ENCODE peak calls at places on chromosome 18, in four cellular contexts. One of them, this sample, is unnamed.
A peak's percentile ranks its signal among the peaks of the same experiment; 100 is the strongest.

GRCh38 chr18:31497711-31498449 is at the start of gene DSG2:
- DNase-seq in heart left ventricle: peak; percentile 62
- DNase-seq in fibroblast of the aortic adventitia: no peak
- DNase-seq in T-helper 9 cell: no peak
- DNase-seq in this sample: peak; percentile 25

GRCh38 chr18:51193621-51194287 is 3.7 kb downstream of the MEX3C start:
- DNase-seq in heart left ventricle: no peak
- DNase-seq in T-helper 9 cell: no peak
- DNase-seq in fibroblast of the aortic adventitia: peak; percentile 40
- DNase-seq in this sample: no peak

GRCh38 chr18:908631-909621 is 4.3 kb downstream of the ADCYAP1 start:
- DNase-seq in heart left ventricle: no peak
- DNase-seq in T-helper 9 cell: no peak
- DNase-seq in fibroblast of the aortic adventitia: peak; percentile 16
- DNase-seq in this sample: no peak

GRCh38 chr18:74509856-74510769 is 13.9 kb downstream of the CNDP2 start:
- DNase-seq in heart left ventricle: no peak
- DNase-seq in fibroblast of the aortic adventitia: no peak
- DNase-seq in T-helper 9 cell: no peak
- DNase-seq in this sample: no peak

GRCh38 chr18:79493801-79494211 is 98.1 kb downstream of the NFATC1 start:
- DNase-seq in fibroblast of the aortic adventitia: no peak
- DNase-seq in heart left ventricle: no peak
- DNase-seq in T-helper 9 cell: no peak
- DNase-seq in this sample: no peak

GRCh38 chr18:54532222-54532621 is 58.8 kb upstream of the DYNAP start:
- DNase-seq in heart left ventricle: no peak
- DNase-seq in T-helper 9 cell: no peak
- DNase-seq in fibroblast of the aortic adventitia: no peak
- DNase-seq in this sample: no peak

GRCh38 chr18:35582310-35582682 is 756 bp downstream of the GALNT1 start:
- DNase-seq in fibroblast of the aortic adventitia: no peak
- DNase-seq in T-helper 9 cell: no peak
- DNase-seq in heart left ventricle: no peak
- DNase-seq in this sample: no peak

GRCh38 chr18:2086439-2086838 is 484.9 kb downstream of the METTL4 start:
- DNase-seq in fibroblast of the aortic adventitia: no peak
- DNase-seq in heart left ventricle: no peak
- DNase-seq in T-helper 9 cell: no peak
- DNase-seq in this sample: no peak

GRCh38 chr18:22204996-22205395 is 35.6 kb downstream of the GATA6 start:
- DNase-seq in T-helper 9 cell: no peak
- DNase-seq in heart left ventricle: no peak
- DNase-seq in fibroblast of the aortic adventitia: no peak
- DNase-seq in this sample: no peak

GRCh38 chr18:24799176-24799575 is 338.7 kb downstream of the HRH4 start:
- DNase-seq in fibroblast of the aortic adventitia: no peak
- DNase-seq in T-helper 9 cell: no peak
- DNase-seq in heart left ventricle: no peak
- DNase-seq in this sample: no peak

GRCh38 chr18:55048892-55049291 is 89.6 kb upstream of the CCDC68 start:
- DNase-seq in fibroblast of the aortic adventitia: peak; percentile 13
- DNase-seq in heart left ventricle: no peak
- DNase-seq in T-helper 9 cell: no peak
- DNase-seq in this sample: no peak

GRCh38 chr18:79965119-79965902 is 868 bp downstream of the HSBP1L1 start:
- DNase-seq in heart left ventricle: no peak
- DNase-seq in fibroblast of the aortic adventitia: peak; percentile 62
- DNase-seq in T-helper 9 cell: no peak
- DNase-seq in this sample: no peak

GRCh38 chr18:75586576-75586975 is 159.1 kb upstream of the SMIM21 start:
- DNase-seq in T-helper 9 cell: no peak
- DNase-seq in heart left ventricle: no peak
- DNase-seq in fibroblast of the aortic adventitia: no peak
- DNase-seq in this sample: no peak

GRCh38 chr18:22734812-22735627 is 198.1 kb upstream of the RBBP8 start:
- DNase-seq in fibroblast of the aortic adventitia: peak; percentile 82
- DNase-seq in heart left ventricle: no peak
- DNase-seq in T-helper 9 cell: no peak
- DNase-seq in this sample: no peak

GRCh38 chr18:25111382-25112070 is 240.4 kb downstream of the ZNF521 start:
- DNase-seq in T-helper 9 cell: no peak
- DNase-seq in heart left ventricle: no peak
- DNase-seq in fibroblast of the aortic adventitia: no peak
- DNase-seq in this sample: no peak

GRCh38 chr18:5622905-5623304 is 79.1 kb upstream of the EPB41L3 start:
- DNase-seq in heart left ventricle: no peak
- DNase-seq in T-helper 9 cell: no peak
- DNase-seq in fibroblast of the aortic adventitia: no peak
- DNase-seq in this sample: no peak

GRCh38 chr18:51251625-51252024 is 54.1 kb upstream of the MEX3C start:
- DNase-seq in heart left ventricle: no peak
- DNase-seq in fibroblast of the aortic adventitia: no peak
- DNase-seq in T-helper 9 cell: no peak
- DNase-seq in this sample: no peak

GRCh38 chr18:2529154-2529553 is 42.2 kb downstream of the METTL4 start:
- DNase-seq in fibroblast of the aortic adventitia: no peak
- DNase-seq in heart left ventricle: no peak
- DNase-seq in T-helper 9 cell: no peak
- DNase-seq in this sample: no peak